ENCODE peak calls at places on chromosomes 1 and 21, in seven cellular contexts. K, H, E, S, F, O and N are unnamed samples.

GRCh38 chr1:202812176-202813026 is 1.6 kb downstream of the PCAT6 start:
- DNase-seq in E (no peak), K (no peak), S (peak; percentile 53), O (no peak), F (no peak), H (peak; percentile 69), N (no peak)

GRCh38 chr1:156914440-156914856 is 6.0 kb upstream of the LRRC71 start:
- DNase-seq in O (no peak), E (no peak), H (no peak), F (no peak), S (no peak), K (no peak), N (no peak)

GRCh38 chr1:36352141-36352909 is 28.9 kb upstream of the EVA1B start:
- DNase-seq in S (no peak), F (no peak), H (no peak), E (no peak), K (no peak), O (no peak), N (no peak)

GRCh38 chr1:35557118-35557610 is at the start of gene KIAA0319L:
- DNase-seq in K (peak; percentile 86), S (peak; percentile 87), O (peak; percentile 88), H (peak; percentile 91), F (peak; percentile 87), E (no peak), N (peak; percentile 90)

GRCh38 chr21:24163539-24163938 is 1443.7 kb downstream of the MRPL39 start:
- DNase-seq in F (no peak), S (no peak), H (no peak), O (no peak), E (no peak), K (no peak), N (no peak)

GRCh38 chr1:231039161-231040018 is 664 bp downstream of the FAM89A start:
- DNase-seq in E (peak; percentile 21), S (peak; percentile 66), O (no peak), K (peak; percentile 36), F (no peak), H (peak; percentile 34), N (peak; percentile 35)

GRCh38 chr1:175845985-175846384 is 102.6 kb upstream of the TNR start:
- DNase-seq in O (no peak), S (no peak), H (no peak), E (no peak), K (no peak), F (no peak), N (no peak)

GRCh38 chr1:11026903-11027302 is 14.4 kb downstream of the TARDBP start:
- DNase-seq in E (no peak), O (no peak), F (no peak), S (no peak), H (no peak), K (no peak), N (no peak)

GRCh38 chr1:160781914-160782689 is 13.9 kb upstream of the LY9 start:
- DNase-seq in E (peak; percentile 84), F (no peak), S (no peak), O (peak; percentile 75), H (peak; percentile 34), K (peak; percentile 45), N (no peak)

GRCh38 chr21:39676054-39676771 is 63.5 kb downstream of the B3GALT5 start:
- DNase-seq in O (no peak), H (no peak), S (no peak), E (no peak), K (no peak), F (peak; percentile 34), N (peak; percentile 56)

GRCh38 chr1:165954940-165955339 is 127.5 kb downstream of the UCK2 start:
- DNase-seq in O (no peak), S (no peak), H (no peak), E (no peak), F (no peak), K (no peak), N (no peak)

GRCh38 chr1:185053204-185053603 is 7.8 kb downstream of the RNF2 start:
- DNase-seq in O (no peak), K (no peak), F (no peak), S (no peak), E (no peak), H (no peak), N (no peak)

DNA sequence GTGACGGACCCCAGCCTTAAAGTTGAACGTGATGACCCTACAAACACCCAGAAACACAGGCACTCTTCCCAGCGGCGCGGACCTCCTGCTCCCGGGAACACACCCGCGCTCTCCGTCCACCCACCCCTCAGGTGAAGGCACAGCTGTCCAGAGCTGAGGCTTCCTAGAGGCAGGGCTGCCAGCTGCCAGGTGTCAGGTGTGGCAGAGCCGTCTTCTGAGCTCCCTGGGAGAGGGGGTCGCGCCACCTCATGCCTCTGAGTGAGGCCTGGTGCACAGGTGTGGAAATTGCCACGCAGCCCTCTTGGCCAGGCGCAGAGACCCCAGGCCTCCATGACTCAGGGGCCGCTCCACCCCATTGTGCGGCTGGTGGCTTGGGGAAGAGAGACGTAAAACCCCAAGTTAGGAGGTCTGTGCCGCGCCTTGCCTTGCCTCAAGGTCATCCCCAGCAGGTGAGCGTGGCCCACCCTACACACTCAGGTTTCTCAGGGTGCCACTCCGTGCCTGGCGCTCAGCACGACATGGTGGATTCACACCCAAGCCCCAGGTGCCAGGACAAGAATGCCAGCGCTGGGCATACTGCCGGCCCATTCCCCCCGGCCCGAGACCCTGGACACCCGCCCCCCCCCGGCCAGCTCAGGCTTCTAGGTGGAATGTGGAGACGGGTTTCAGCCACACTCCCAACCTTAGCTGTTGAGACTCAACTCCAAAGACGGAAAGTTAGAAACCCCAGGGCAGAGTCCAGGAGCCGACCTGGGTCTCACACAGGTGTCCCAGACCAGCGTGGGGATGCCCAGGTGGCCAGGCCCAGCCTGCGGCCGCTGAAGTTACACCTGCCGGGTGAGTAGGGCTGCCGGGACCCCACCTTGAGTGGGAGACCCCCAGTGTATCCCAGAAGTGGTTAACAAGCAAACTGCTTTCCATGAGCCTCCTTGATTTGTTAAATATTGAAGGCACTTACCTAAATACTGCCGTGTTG is 8.4 kb downstream of the FAAP20 start:
- DNase-seq in K (no peak), S (no peak), H (no peak), E (no peak), F (no peak), O (no peak), N (no peak)
- H3K27ac ChIP-seq in K (no peak overlapping the region), S (no peak overlapping the region), H (no peak overlapping the region), E (no peak overlapping the region), F (no peak overlapping the region), O (no peak overlapping the region), N (no peak overlapping the region)

DNA sequence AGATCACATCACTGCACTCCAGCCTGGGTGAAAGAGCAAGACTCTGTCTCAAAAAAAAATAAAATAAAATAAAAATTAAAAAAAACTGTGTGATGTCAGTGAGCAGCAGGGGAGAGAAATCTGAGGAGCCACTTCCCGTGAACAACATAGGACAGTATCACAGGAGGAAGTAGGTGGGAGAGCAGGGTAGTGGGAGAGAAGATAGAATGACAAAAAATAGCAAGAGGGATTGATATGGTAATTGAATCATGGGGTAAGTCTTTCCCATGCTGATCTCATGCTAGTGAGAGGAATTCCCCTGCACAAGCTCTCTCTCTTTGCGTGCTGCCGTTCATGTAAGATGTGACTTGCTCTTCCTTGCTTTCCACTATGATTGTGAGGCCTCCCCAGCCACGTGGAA is 81.6 kb upstream of the PBX1 start:
- DNase-seq in S (peak; percentile 23), E (no peak), H (no peak), F (no peak), K (no peak), O (no peak), N (no peak)
- H3K27ac ChIP-seq in S (peak overlapping the region; percentile 2), E (no peak overlapping the region), H (no peak overlapping the region), F (no peak overlapping the region), K (no peak overlapping the region), O (no peak overlapping the region), N (no peak overlapping the region)

GRCh38 chr1:40794048-40794447 is 10.5 kb downstream of the KCNQ4 start:
- DNase-seq in E (no peak), S (no peak), O (no peak), K (no peak), H (no peak), F (no peak), N (no peak)

GRCh38 chr1:40795811-40796586 is 12.4 kb downstream of the KCNQ4 start:
- DNase-seq in F (no peak), K (no peak), H (no peak), S (no peak), O (no peak), E (no peak), N (no peak)

GRCh38 chr1:40796939-40797667 is 13.5 kb downstream of the KCNQ4 start:
- DNase-seq in O (no peak), K (peak; percentile 32), S (no peak), E (no peak), F (no peak), H (no peak), N (no peak)

GRCh38 chr1:40793617-40794016 is 10.0 kb downstream of the KCNQ4 start:
- DNase-seq in O (no peak), S (no peak), E (no peak), H (no peak), K (no peak), F (no peak), N (no peak)

DNA sequence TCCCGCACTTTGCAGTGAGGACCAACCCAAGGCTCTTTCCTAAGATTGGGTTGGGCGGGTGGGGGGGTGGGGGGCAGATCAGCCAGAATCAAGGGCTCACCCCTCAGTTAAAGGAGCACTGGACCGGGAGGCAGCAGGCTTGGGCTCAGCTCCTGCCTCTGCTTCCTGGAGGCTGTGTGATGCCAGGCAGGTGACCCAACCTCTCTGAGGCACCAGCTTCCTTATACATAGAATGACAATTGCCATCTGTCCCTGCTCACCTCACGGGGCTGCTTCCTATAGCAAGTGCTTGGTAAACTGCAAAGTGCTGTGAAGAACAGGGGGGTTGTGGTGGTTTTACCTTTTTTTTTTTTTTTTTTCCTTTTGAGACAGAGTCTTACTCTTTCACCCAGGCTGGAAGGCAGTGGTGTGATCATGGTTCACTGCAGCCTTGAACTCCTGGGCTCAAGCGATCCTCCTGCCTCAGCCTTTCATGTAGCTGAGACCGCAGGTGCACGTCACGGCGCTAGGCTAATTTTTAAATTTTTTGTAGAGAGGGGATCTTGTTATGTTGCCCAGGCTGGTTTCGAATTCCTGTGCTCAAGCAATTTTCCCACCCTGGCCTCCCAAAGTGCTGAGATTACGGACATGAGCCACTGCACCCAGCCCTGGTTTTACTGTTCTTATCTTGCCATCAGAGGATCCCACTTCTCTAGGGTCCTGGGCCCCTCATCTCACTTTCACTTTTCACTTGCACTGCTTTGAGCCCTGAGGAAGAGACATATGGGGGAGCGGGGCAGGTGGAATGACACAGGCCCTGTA is 11.5 kb downstream of the KCNQ4 start:
- DNase-seq in S (no peak), K (no peak), H (no peak), E (peak; percentile 33), F (no peak), O (no peak), N (no peak)
- H3K27ac ChIP-seq in S (no peak overlapping the region), K (peak overlapping the region; percentile 78), H (no peak overlapping the region), E (peak overlapping the region; percentile 1), F (peak overlapping the region; percentile 80), O (peak overlapping the region; percentile 61), N (no peak overlapping the region)

GRCh38 chr1:24951810-24952412 is 21.8 kb upstream of the RUNX3 start:
- DNase-seq in K (no peak), O (no peak), S (no peak), F (no peak), E (no peak), H (no peak), N (no peak)

GRCh38 chr1:24951337-24951736 is 21.3 kb upstream of the RUNX3 start:
- DNase-seq in E (no peak), K (no peak), F (no peak), S (no peak), H (no peak), O (no peak), N (no peak)

GRCh38 chr1:24954022-24954421 is 23.9 kb upstream of the RUNX3 start:
- DNase-seq in H (no peak), E (peak; percentile 37), K (no peak), S (no peak), O (no peak), F (no peak), N (no peak)

GRCh38 chr1:24954631-24955030 is 24.6 kb upstream of the RUNX3 start:
- DNase-seq in S (no peak), H (no peak), O (no peak), F (no peak), K (no peak), E (no peak), N (no peak)

GRCh38 chr1:24952413-24952841 is 22.4 kb upstream of the RUNX3 start:
- DNase-seq in O (no peak), F (no peak), E (peak; percentile 43), K (no peak), S (no peak), H (no peak), N (no peak)
- H3K27ac ChIP-seq in O (no peak overlapping the region), F (no peak overlapping the region), E (no peak overlapping the region), K (no peak overlapping the region), S (no peak overlapping the region), H (no peak overlapping the region), N (no peak overlapping the region)